ENCODE peak calls at places on chromosomes 5 and 9, in nine cellular contexts. L is ELF-1, H is upper lobe of right lung, Y is MM.1S, T is osteocyte, J is T-helper 2 cell, D is mucosa of gallbladder, U is NCI-H1417, Z is heart left ventricle. M is an unnamed sample.
A peak's percentile ranks its signal among the peaks of the same experiment; 100 is the strongest.

GRCh38 chr9:73199886-73200285 is 48.2 kb downstream of the ANXA1 start:
- DNase-seq in L (peak; percentile 20), H (no peak), Y (no peak), T (no peak), J (peak; percentile 22), D (no peak), U (no peak), Z (no peak), M (no peak)

GRCh38 chr5:14673443-14673842 is 8.9 kb downstream of the OTULIN start:
- DNase-seq in L (no peak), H (no peak), Y (no peak), T (no peak), J (no peak), D (no peak), U (no peak), Z (no peak), M (no peak)

GRCh38 chr5:120252839-120253238 is 211.3 kb upstream of the PRR16 start:
- DNase-seq in L (no peak), H (no peak), Y (no peak), T (no peak), J (no peak), D (no peak), U (peak; percentile 55), Z (no peak), M (no peak)

GRCh38 chr5:33032161-33033085 is 321.3 kb downstream of the NPR3 start:
- DNase-seq in L (no peak), H (no peak), Y (no peak), T (no peak), J (no peak), D (no peak), U (no peak), Z (peak; percentile 20), M (no peak)

GRCh38 chr9:14441976-14442651 is 128.2 kb upstream of the NFIB start:
- DNase-seq in L (peak; percentile 55), H (no peak), Y (no peak), T (no peak), J (no peak), D (no peak), U (no peak), Z (no peak), M (no peak)

GRCh38 chr9:92608221-92609141 is 61.5 kb downstream of the IPPK start:
- DNase-seq in L (no peak), H (no peak), Y (no peak), T (peak; percentile 70), J (no peak), D (no peak), U (peak; percentile 71), Z (peak; percentile 81), M (no peak)

GRCh38 chr5:75189353-75189752 is 47.3 kb downstream of the ANKRD31 start:
- DNase-seq in L (no peak), H (no peak), Y (no peak), T (no peak), J (no peak), D (no peak), U (no peak), Z (no peak), M (no peak)

GRCh38 chr5:143594913-143595818 is 191.7 kb upstream of the NR3C1 start:
- DNase-seq in L (no peak), H (no peak), Y (no peak), T (no peak), J (peak; percentile 88), D (no peak), U (no peak), Z (no peak), M (no peak)

GRCh38 chr9:89881431-89881830 is 276.6 kb downstream of the GADD45G start:
- DNase-seq in L (no peak), H (no peak), Y (no peak), T (peak; percentile 13), J (peak; percentile 45), D (no peak), U (no peak), Z (no peak), M (no peak)

GRCh38 chr9:121954477-121955175 is 138.5 kb downstream of the TTLL11 start:
- DNase-seq in L (no peak), H (no peak), Y (no peak), T (no peak), J (no peak), D (peak; percentile 50), U (no peak), Z (peak; percentile 59), M (no peak)

GRCh38 chr5:61631438-61631941 is 299.4 kb downstream of the ZSWIM6 start:
- DNase-seq in L (no peak), H (peak; percentile 74), Y (no peak), T (no peak), J (no peak), D (peak; percentile 22), U (no peak), Z (peak; percentile 82), M (peak; percentile 40)

GRCh38 chr5:123036391-123037103 is at the start of gene PPIC:
- DNase-seq in L (peak; percentile 77), H (peak; percentile 96), Y (peak; percentile 27), T (peak; percentile 93), J (peak; percentile 16), D (peak; percentile 89), U (peak; percentile 41), Z (peak; percentile 93), M (peak; percentile 91)

GRCh38 chr5:79759436-79759835 is 69.8 kb downstream of the CMYA5 start:
- DNase-seq in L (no peak), H (no peak), Y (no peak), T (no peak), J (no peak), D (no peak), U (no peak), Z (no peak), M (no peak)

GRCh38 chr5:150022163-150022540 is 21.6 kb downstream of the HMGXB3 start:
- DNase-seq in L (no peak), H (no peak), Y (peak; percentile 41), T (no peak), J (no peak), D (peak; percentile 12), U (no peak), Z (no peak), M (no peak)

GRCh38 chr9:72691671-72692070 is 170.3 kb downstream of the TMC1 start:
- DNase-seq in L (peak; percentile 46), H (no peak), Y (no peak), T (no peak), J (no peak), D (no peak), U (no peak), Z (no peak), M (no peak)

GRCh38 chr5:9440517-9440916 is 105.4 kb downstream of the SEMA5A start:
- DNase-seq in L (no peak), H (no peak), Y (no peak), T (no peak), J (no peak), D (no peak), U (no peak), Z (no peak), M (no peak)

GRCh38 chr9:128374221-128374675 is 3.1 kb downstream of the URM1 start:
- DNase-seq in L (no peak), H (no peak), Y (no peak), T (no peak), J (no peak), D (no peak), U (no peak), Z (no peak), M (no peak)

GRCh38 chr5:28165116-28165515 is 1126.7 kb upstream of the CDH9 start:
- DNase-seq in L (no peak), H (no peak), Y (no peak), T (no peak), J (no peak), D (no peak), U (no peak), Z (no peak), M (no peak)

GRCh38 chr9:135718616-135719015 is 16.6 kb downstream of the KCNT1 start:
- DNase-seq in L (no peak), H (peak; percentile 70), Y (no peak), T (no peak), J (no peak), D (no peak), U (no peak), Z (no peak), M (no peak)

GRCh38 chr5:15693933-15694332 is 194.0 kb downstream of the FBXL7 start:
- DNase-seq in L (peak; percentile 38), H (no peak), Y (no peak), T (no peak), J (no peak), D (no peak), U (no peak), Z (no peak), M (no peak)

GRCh38 chr9:33506626-33507370 is 17.3 kb upstream of the ANKRD18B start:
- DNase-seq in L (peak; percentile 22), H (no peak), Y (no peak), T (no peak), J (no peak), D (no peak), U (no peak), Z (no peak), M (no peak)

GRCh38 chr5:16539169-16539666 is 73.6 kb upstream of the ZNF622 start:
- DNase-seq in L (no peak), H (no peak), Y (no peak), T (no peak), J (no peak), D (peak; percentile 84), U (no peak), Z (peak; percentile 88), M (peak; percentile 64)

GRCh38 chr5:79547982-79548381 is 34.0 kb upstream of the HOMER1 start:
- DNase-seq in L (no peak), H (no peak), Y (no peak), T (no peak), J (no peak), D (no peak), U (no peak), Z (no peak), M (no peak)

GRCh38 chr9:98318834-98319478 is 63.5 kb upstream of the TBC1D2 start:
- DNase-seq in L (peak; percentile 14), H (no peak), Y (no peak), T (no peak), J (no peak), D (no peak), U (no peak), Z (no peak), M (no peak)